ENCODE peak calls at places on chromosome 3, in five cellular contexts. One of them, this sample, is unnamed.

GRCh38 chr3:24522155-24522579 is 27.5 kb upstream of the THRB start:
- DNase-seq in sigmoid colon: no peak
- DNase-seq in HCT116: no peak
- DNase-seq in breast epithelium: no peak
- DNase-seq in WERI-Rb-1: peak
- DNase-seq in this sample: peak

GRCh38 chr3:127497166-127497565 is 93.4 kb downstream of the TPRA1 start:
- DNase-seq in HCT116: no peak
- DNase-seq in breast epithelium: no peak
- DNase-seq in sigmoid colon: peak
- DNase-seq in WERI-Rb-1: no peak
- DNase-seq in this sample: no peak

GRCh38 chr3:17469520-17469919 is 272.9 kb downstream of the TBC1D5 start:
- DNase-seq in breast epithelium: no peak
- DNase-seq in HCT116: no peak
- DNase-seq in sigmoid colon: no peak
- DNase-seq in WERI-Rb-1: no peak
- DNase-seq in this sample: no peak

GRCh38 chr3:140093742-140094141 is 158.8 kb downstream of the CLSTN2 start:
- DNase-seq in breast epithelium: no peak
- DNase-seq in sigmoid colon: peak
- DNase-seq in HCT116: peak
- DNase-seq in WERI-Rb-1: no peak
- DNase-seq in this sample: no peak

GRCh38 chr3:129118745-129119144 is 2.9 kb downstream of the RAB43 start:
- DNase-seq in WERI-Rb-1: no peak
- DNase-seq in HCT116: no peak
- DNase-seq in breast epithelium: no peak
- DNase-seq in sigmoid colon: no peak
- DNase-seq in this sample: no peak

GRCh38 chr3:132285620-132285945 is 31.6 kb upstream of the ACP3 start:
- DNase-seq in HCT116: no peak
- DNase-seq in breast epithelium: no peak
- DNase-seq in sigmoid colon: no peak
- DNase-seq in WERI-Rb-1: no peak
- DNase-seq in this sample: no peak

GRCh38 chr3:54557538-54558419 is 370.1 kb downstream of the LRTM1 start:
- DNase-seq in HCT116: no peak
- DNase-seq in WERI-Rb-1: no peak
- DNase-seq in breast epithelium: peak
- DNase-seq in sigmoid colon: no peak
- DNase-seq in this sample: no peak

GRCh38 chr3:72054976-72055375 is 270.0 kb upstream of the PROK2 start:
- DNase-seq in sigmoid colon: no peak
- DNase-seq in breast epithelium: no peak
- DNase-seq in WERI-Rb-1: no peak
- DNase-seq in HCT116: no peak
- DNase-seq in this sample: no peak

GRCh38 chr3:17935217-17935616 is 192.8 kb upstream of the TBC1D5 start:
- DNase-seq in sigmoid colon: no peak
- DNase-seq in WERI-Rb-1: no peak
- DNase-seq in HCT116: no peak
- DNase-seq in breast epithelium: no peak
- DNase-seq in this sample: no peak

GRCh38 chr3:58608648-58609047 is 31.5 kb upstream of the FAM107A start:
- DNase-seq in HCT116: no peak
- DNase-seq in sigmoid colon: no peak
- DNase-seq in WERI-Rb-1: no peak
- DNase-seq in breast epithelium: peak
- DNase-seq in this sample: peak

GRCh38 chr3:119559441-119559963 is at the start of gene CD80:
- DNase-seq in WERI-Rb-1: peak
- DNase-seq in HCT116: peak
- DNase-seq in sigmoid colon: peak
- DNase-seq in breast epithelium: no peak
- DNase-seq in this sample: no peak

GRCh38 chr3:193825617-193826016 is 232.6 kb downstream of the OPA1 start:
- DNase-seq in HCT116: no peak
- DNase-seq in sigmoid colon: no peak
- DNase-seq in WERI-Rb-1: no peak
- DNase-seq in breast epithelium: no peak
- DNase-seq in this sample: no peak

GRCh38 chr3:135844381-135844780 is 121.1 kb upstream of the PPP2R3A start:
- DNase-seq in WERI-Rb-1: no peak
- DNase-seq in HCT116: no peak
- DNase-seq in sigmoid colon: no peak
- DNase-seq in breast epithelium: no peak
- DNase-seq in this sample: no peak

GRCh38 chr3:108462899-108463298 is 47.5 kb downstream of the MYH15 start:
- DNase-seq in breast epithelium: no peak
- DNase-seq in sigmoid colon: no peak
- DNase-seq in HCT116: no peak
- DNase-seq in WERI-Rb-1: no peak
- DNase-seq in this sample: no peak

GRCh38 chr3:40317061-40317676 is 7.7 kb downstream of the EIF1B start:
- DNase-seq in WERI-Rb-1: peak
- DNase-seq in sigmoid colon: no peak
- DNase-seq in HCT116: peak
- DNase-seq in breast epithelium: no peak
- DNase-seq in this sample: no peak

GRCh38 chr3:133408961-133409360 is 9.1 kb downstream of the BFSP2 start:
- DNase-seq in sigmoid colon: no peak
- DNase-seq in breast epithelium: no peak
- DNase-seq in WERI-Rb-1: no peak
- DNase-seq in HCT116: no peak
- DNase-seq in this sample: no peak

GRCh38 chr3:76044601-76045600 is 259.6 kb upstream of the ZNF717 start:
- DNase-seq in breast epithelium: no peak
- DNase-seq in WERI-Rb-1: peak
- DNase-seq in sigmoid colon: no peak
- DNase-seq in HCT116: no peak
- DNase-seq in this sample: no peak

DNA sequence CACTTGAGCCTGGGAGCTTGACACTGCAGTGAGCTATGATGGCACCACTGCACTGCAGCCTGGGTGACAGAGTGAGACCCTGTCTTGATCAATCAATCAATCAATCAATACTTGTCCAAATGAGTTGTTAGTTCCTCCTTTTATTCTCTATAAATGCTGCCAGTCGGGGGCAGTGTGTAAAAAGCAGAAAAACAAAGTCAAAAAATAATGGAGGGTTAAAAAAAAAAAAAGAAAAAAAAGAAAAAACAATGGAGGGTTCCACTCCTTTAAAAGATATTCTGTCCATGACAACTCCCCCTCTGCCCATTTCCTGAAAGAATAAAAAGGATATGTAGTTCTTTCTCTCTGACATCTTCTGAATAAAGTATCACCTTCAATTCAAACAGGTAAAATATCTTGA is 1068.6 kb downstream of the FHIT start:
- DNase-seq in WERI-Rb-1: no peak
- DNase-seq in HCT116: no peak
- DNase-seq in breast epithelium: no peak
- DNase-seq in sigmoid colon: no peak
- DNase-seq in this sample: no peak
- TF ChIP-seq CTCF in WERI-Rb-1: no peak
- TF ChIP-seq CTCF in HCT116: peak
- TF ChIP-seq CTCF in breast epithelium: no peak
- TF ChIP-seq CTCF in sigmoid colon: no peak
- TF ChIP-seq CTCF in this sample: no peak

GRCh38 chr3:81195483-81195882 is 566.0 kb downstream of the GBE1 start:
- DNase-seq in WERI-Rb-1: no peak
- DNase-seq in HCT116: no peak
- DNase-seq in sigmoid colon: no peak
- DNase-seq in breast epithelium: no peak
- DNase-seq in this sample: no peak

GRCh38 chr3:81198766-81199165 is 562.7 kb downstream of the GBE1 start:
- DNase-seq in WERI-Rb-1: no peak
- DNase-seq in breast epithelium: no peak
- DNase-seq in sigmoid colon: no peak
- DNase-seq in HCT116: no peak
- DNase-seq in this sample: no peak
- TF ChIP-seq CTCF in WERI-Rb-1: no peak
- TF ChIP-seq CTCF in breast epithelium: no peak
- TF ChIP-seq CTCF in sigmoid colon: no peak
- TF ChIP-seq CTCF in HCT116: no peak
- TF ChIP-seq CTCF in this sample: no peak

GRCh38 chr3:36812240-36812639 is 47.9 kb upstream of the DCLK3 start:
- DNase-seq in WERI-Rb-1: no peak
- DNase-seq in HCT116: no peak
- DNase-seq in breast epithelium: no peak
- DNase-seq in sigmoid colon: no peak
- DNase-seq in this sample: no peak

GRCh38 chr3:36813320-36813719 is 49.0 kb upstream of the DCLK3 start:
- DNase-seq in sigmoid colon: no peak
- DNase-seq in WERI-Rb-1: no peak
- DNase-seq in breast epithelium: peak
- DNase-seq in HCT116: no peak
- DNase-seq in this sample: no peak

GRCh38 chr3:36815375-36815774 is 51.0 kb upstream of the DCLK3 start:
- DNase-seq in sigmoid colon: no peak
- DNase-seq in WERI-Rb-1: no peak
- DNase-seq in HCT116: no peak
- DNase-seq in breast epithelium: no peak
- DNase-seq in this sample: no peak

GRCh38 chr3:36814071-36814717 is 49.8 kb upstream of the DCLK3 start:
- DNase-seq in HCT116: no peak
- DNase-seq in WERI-Rb-1: no peak
- DNase-seq in breast epithelium: no peak
- DNase-seq in sigmoid colon: no peak
- DNase-seq in this sample: no peak

DNA sequence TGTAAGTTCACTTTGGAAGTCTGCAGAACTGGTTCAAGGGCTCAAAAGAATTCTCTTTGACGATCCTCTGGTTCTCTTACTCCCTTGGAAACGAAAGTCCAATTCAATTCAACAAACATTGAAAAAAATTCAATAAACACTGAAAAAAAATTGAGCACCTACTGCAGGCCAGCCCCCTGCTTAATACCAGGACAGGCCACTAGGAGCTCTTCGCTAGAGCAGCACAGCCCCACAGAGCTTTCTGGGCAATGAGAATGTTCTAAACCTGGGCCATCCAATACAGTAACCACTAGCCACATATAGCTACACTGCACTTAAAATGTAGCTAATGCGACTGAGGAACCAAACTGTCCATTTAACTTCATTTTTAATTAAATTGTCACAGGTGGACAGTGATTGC is 50.4 kb upstream of the DCLK3 start:
- DNase-seq in sigmoid colon: no peak
- DNase-seq in WERI-Rb-1: no peak
- DNase-seq in HCT116: no peak
- DNase-seq in breast epithelium: no peak
- DNase-seq in this sample: no peak
- TF ChIP-seq CTCF in sigmoid colon: no peak
- TF ChIP-seq CTCF in WERI-Rb-1: peak
- TF ChIP-seq CTCF in HCT116: peak
- TF ChIP-seq CTCF in breast epithelium: no peak
- TF ChIP-seq CTCF in this sample: no peak

DNA sequence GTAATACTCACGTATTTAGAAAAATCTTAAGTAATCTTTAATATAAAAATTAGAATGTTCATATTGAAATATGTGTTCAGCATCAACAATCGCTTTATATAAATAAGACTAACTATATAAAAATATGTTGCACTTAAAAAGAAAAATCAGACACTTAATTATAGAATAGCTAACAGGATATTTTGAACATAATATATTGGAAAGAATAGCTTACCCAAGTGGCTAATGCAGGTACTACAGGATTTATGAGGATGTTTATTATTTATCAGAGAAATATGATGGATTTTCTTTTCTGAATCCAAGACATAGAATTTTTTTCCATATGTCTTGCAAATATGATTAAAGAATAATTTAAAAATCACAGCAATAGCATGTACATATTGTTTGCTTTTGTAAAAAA is 567.9 kb upstream of the GBE1 start:
- DNase-seq in HCT116: no peak
- DNase-seq in breast epithelium: no peak
- DNase-seq in WERI-Rb-1: no peak
- DNase-seq in sigmoid colon: no peak
- DNase-seq in this sample: no peak
- TF ChIP-seq CTCF in HCT116: peak
- TF ChIP-seq CTCF in breast epithelium: no peak
- TF ChIP-seq CTCF in WERI-Rb-1: no peak
- TF ChIP-seq CTCF in sigmoid colon: no peak
- TF ChIP-seq CTCF in this sample: no peak

DNA sequence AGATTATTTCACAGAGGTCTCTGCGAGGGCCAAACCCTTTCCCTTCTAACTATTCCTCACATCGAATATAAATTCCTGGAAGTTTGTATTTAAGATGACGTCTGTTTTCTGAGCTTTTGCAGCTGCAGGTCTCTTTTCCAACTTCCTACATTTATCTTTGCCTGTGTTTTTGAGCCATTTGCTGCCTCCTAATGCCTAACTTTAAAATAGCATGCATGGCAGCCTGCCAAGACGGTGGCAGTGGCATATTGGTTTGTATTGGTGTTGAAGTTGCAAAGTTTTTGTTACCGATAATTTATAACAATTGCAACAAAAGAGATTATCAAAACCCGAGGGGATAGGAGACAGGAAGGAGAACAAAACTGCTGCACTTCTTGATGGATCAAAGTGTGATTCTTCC is 187.1 kb upstream of the DNAJC19 start:
- DNase-seq in sigmoid colon: peak
- DNase-seq in breast epithelium: peak
- DNase-seq in HCT116: peak
- DNase-seq in WERI-Rb-1: peak
- DNase-seq in this sample: no peak
- TF ChIP-seq CTCF in sigmoid colon: peak
- TF ChIP-seq CTCF in breast epithelium: peak
- TF ChIP-seq CTCF in HCT116: peak
- TF ChIP-seq CTCF in WERI-Rb-1: peak
- TF ChIP-seq CTCF in this sample: peak

DNA sequence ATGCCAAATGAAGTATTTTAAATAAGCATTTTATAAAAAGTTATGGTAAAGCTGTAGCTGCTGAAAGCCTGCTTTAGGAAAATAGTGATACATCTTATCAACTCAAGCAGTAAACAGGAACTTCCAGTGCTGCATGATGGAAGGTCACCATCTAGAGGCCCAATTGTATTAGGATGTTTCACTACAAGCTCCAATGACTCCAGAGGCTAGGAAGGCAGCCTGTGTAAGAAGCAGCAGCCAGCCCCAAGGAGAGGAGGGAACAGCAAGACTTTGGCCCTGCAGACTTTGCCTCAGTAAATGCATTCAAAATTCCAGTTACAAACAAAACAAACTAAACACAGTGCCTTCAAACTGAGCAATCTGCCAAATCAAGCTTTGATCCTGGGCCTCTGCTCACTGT is 32.1 kb downstream of the ILDR1 start:
- DNase-seq in breast epithelium: no peak
- DNase-seq in HCT116: no peak
- DNase-seq in sigmoid colon: no peak
- DNase-seq in WERI-Rb-1: no peak
- DNase-seq in this sample: no peak
- TF ChIP-seq CTCF in breast epithelium: no peak
- TF ChIP-seq CTCF in HCT116: no peak
- TF ChIP-seq CTCF in sigmoid colon: no peak
- TF ChIP-seq CTCF in WERI-Rb-1: no peak
- TF ChIP-seq CTCF in this sample: peak